ENCODE peak calls at places on chromosomes 6 and 20, in five cellular contexts. C is Kasumi-1, S is cardiac fibroblast, H is A172, Q is pancreas. O is an unnamed sample.

GRCh38 chr6:51514396-51515051 is 572.9 kb downstream of the PKHD1 start:
- DNase-seq in C (no peak), H (no peak), Q (no peak), S (no peak), O (no peak)

GRCh38 chr6:15431762-15432495 is 186.1 kb downstream of the JARID2 start:
- DNase-seq in Q (no peak), S (peak), H (peak), C (no peak), O (peak)

GRCh38 chr6:33729059-33729458 is 17.6 kb upstream of the UQCC2 start:
- DNase-seq in H (no peak), C (no peak), S (no peak), Q (no peak), O (no peak)

GRCh38 chr20:48535556-48535955 is 292.2 kb downstream of the PREX1 start:
- DNase-seq in S (no peak), H (no peak), C (no peak), Q (no peak), O (no peak)

GRCh38 chr20:1169224-1169623 is 15.6 kb downstream of the TMEM74B start:
- DNase-seq in Q (no peak), S (no peak), H (no peak), C (no peak), O (no peak)

GRCh38 chr20:46229478-46229877 is 78.8 kb downstream of the CDH22 start:
- DNase-seq in C (peak), S (no peak), H (no peak), Q (no peak), O (peak)

GRCh38 chr20:53786445-53787267 is 193.0 kb upstream of the ZNF217 start:
- DNase-seq in H (peak), C (no peak), S (no peak), Q (no peak), O (no peak)

GRCh38 chr20:57610261-57610952 is 9.8 kb downstream of the ZBP1 start:
- DNase-seq in C (no peak), H (no peak), Q (no peak), S (no peak), O (no peak)

GRCh38 chr6:15399651-15400470 is 154.0 kb downstream of the JARID2 start:
- DNase-seq in C (no peak), Q (peak), H (peak), S (peak), O (peak)

GRCh38 chr20:37939701-37940151 is 36.8 kb downstream of the VSTM2L start:
- DNase-seq in C (no peak), Q (no peak), S (no peak), H (no peak), O (no peak)

GRCh38 chr6:32179746-32180405 is 1.7 kb downstream of the RNF5 start:
- DNase-seq in S (no peak), H (no peak), Q (no peak), C (no peak), O (no peak)

GRCh38 chr20:24163501-24163900 is 174.9 kb upstream of the GGTLC1 start:
- DNase-seq in H (no peak), Q (no peak), S (peak), C (no peak), O (peak)

GRCh38 chr20:32216396-32217142 is 8.9 kb downstream of the POFUT1 start:
- DNase-seq in S (no peak), Q (no peak), H (no peak), C (no peak), O (no peak)

GRCh38 chr20:49616154-49617007 is 48.4 kb upstream of the PTGIS start:
- DNase-seq in C (no peak), Q (no peak), S (no peak), H (no peak), O (no peak)

GRCh38 chr6:140581601-140582000 is 1207.2 kb upstream of the CITED2 start:
- DNase-seq in Q (no peak), H (no peak), S (no peak), C (no peak), O (no peak)

GRCh38 chr6:91087864-91088263 is 501.0 kb upstream of the MAP3K7 start:
- DNase-seq in C (no peak), Q (no peak), H (no peak), S (no peak), O (no peak)

GRCh38 chr6:161128680-161129196 is 137.2 kb downstream of the MAP3K4 start:
- DNase-seq in C (no peak), H (peak), S (peak), Q (no peak), O (peak)

GRCh38 chr6:4125933-4126864 is 9.2 kb downstream of the ECI2 start:
- DNase-seq in S (peak), C (peak), H (peak), Q (no peak), O (peak)

GRCh38 chr20:44651507-44652373 is at the start of gene ADA:
- DNase-seq in S (peak), H (peak), Q (peak), C (peak), O (peak)

GRCh38 chr20:38973546-38974120 is 11.5 kb downstream of the DHX35 start:
- DNase-seq in C (no peak), Q (peak), H (no peak), S (peak), O (peak)

GRCh38 chr20:38789503-38790209 is 15.8 kb upstream of the PPP1R16B start:
- DNase-seq in Q (no peak), H (peak), S (peak), C (no peak), O (peak)

GRCh38 chr20:856361-856775 is 22.9 kb downstream of the FAM110A start:
- DNase-seq in Q (no peak), H (peak), C (no peak), S (peak), O (peak)

GRCh38 chr6:34358389-34358906 is 34.0 kb downstream of the NUDT3 start:
- DNase-seq in Q (no peak), H (peak), S (peak), C (no peak), O (peak)

GRCh38 chr6:132198040-132198439 is 203.2 kb downstream of the MOXD1 start:
- DNase-seq in Q (no peak), C (no peak), H (peak), S (peak), O (peak)

GRCh38 chr6:17983712-17984111 is 3.7 kb downstream of the KIF13A start:
- DNase-seq in C (no peak), S (no peak), H (no peak), Q (no peak), O (no peak)

O was measured in ELR.